ENCODE peak calls at places on chromosome 2, in ten cellular contexts. F, K, X, S, Q, B, O, N, G and T are unnamed samples.

GRCh38 chr2:69438580-69438979 is 1.3 kb upstream of the NFU1 start:
- DNase-seq in N (no peak), X (no peak), F (no peak), O (no peak), K (no peak), B (no peak), S (no peak), G (no peak), Q (no peak), T (no peak)

GRCh38 chr2:232420463-232421188 is 14.0 kb downstream of the ALPG start:
- DNase-seq in X (peak; percentile 34), K (no peak), F (no peak), N (peak; percentile 42), S (no peak), B (peak; percentile 79), O (no peak), Q (peak; percentile 85), G (peak; percentile 77), T (peak; percentile 3)

GRCh38 chr2:144493027-144493809 is 26.7 kb downstream of the ZEB2 start:
- DNase-seq in X (no peak), K (no peak), Q (no peak), S (no peak), F (no peak), G (no peak), B (no peak), N (no peak), O (no peak), T (no peak)

GRCh38 chr2:10007440-10007839 is 35.9 kb upstream of the KLF11 start:
- DNase-seq in S (no peak), G (no peak), F (no peak), O (no peak), B (no peak), Q (no peak), X (no peak), N (peak; percentile 70), K (no peak), T (no peak)

GRCh38 chr2:2715036-2715818 is 384.2 kb upstream of the MYT1L start:
- DNase-seq in S (no peak), X (no peak), K (no peak), G (no peak), O (no peak), F (no peak), B (no peak), N (no peak), Q (no peak), T (no peak)

GRCh38 chr2:118808429-118808809 is 39.0 kb downstream of the EN1 start:
- DNase-seq in S (no peak), B (no peak), G (peak; percentile 50), K (no peak), O (no peak), F (no peak), X (no peak), Q (peak; percentile 45), N (peak; percentile 51), T (no peak)

GRCh38 chr2:159050426-159050825 is 82.0 kb downstream of the TANC1 start:
- DNase-seq in N (no peak), O (no peak), Q (no peak), K (no peak), G (no peak), F (peak; percentile 26), B (no peak), S (no peak), X (no peak), T (no peak)

GRCh38 chr2:121505005-121505404 is 25.7 kb upstream of the RNU4ATAC start:
- DNase-seq in X (peak; percentile 99), K (no peak), B (no peak), F (no peak), N (peak; percentile 92), S (no peak), G (no peak), O (peak; percentile 51), Q (no peak), T (peak; percentile 99)

DNA sequence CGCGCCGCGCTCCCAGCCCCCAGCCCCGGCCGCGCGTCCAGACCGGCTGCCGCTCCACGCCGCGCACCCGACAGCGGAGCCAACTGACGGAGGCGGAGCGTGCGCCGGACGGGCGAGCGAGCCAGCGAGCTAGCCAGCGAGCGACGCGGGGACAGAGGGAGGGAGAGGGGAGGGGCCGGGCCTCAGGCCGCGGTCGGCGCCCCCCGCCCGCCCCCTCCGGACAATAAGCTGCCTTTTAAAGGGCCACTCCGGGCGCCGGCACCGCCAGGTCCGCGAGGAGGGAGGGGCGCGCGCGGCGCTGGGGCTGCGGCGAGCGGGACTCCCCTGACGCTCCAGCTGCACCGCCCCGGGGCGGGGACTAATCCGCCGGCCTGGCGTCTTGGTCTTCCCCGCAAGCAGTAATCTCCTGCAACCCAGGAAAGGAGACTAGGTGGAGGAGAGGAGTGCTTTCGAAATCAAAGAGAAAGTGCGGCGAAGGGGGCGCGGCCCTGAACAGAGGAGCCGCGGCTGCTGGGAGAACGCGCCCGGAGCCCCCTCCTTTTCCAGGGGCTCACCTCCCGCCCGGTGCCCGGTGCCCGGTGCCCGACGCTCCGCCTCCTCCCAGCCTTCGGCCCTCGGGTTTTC is at the start of gene BIN1:
- DNase-seq in Q (peak; percentile 97), O (peak; percentile 93), S (peak; percentile 65), N (peak; percentile 92), K (peak; percentile 91), B (peak; percentile 95), G (peak; percentile 90), X (peak; percentile 82), F (peak; percentile 91), T (peak; percentile 85)
- TF ChIP-seq EZH2 in Q (peak; percentile 34), O (no peak), S (no peak), N (no peak), K (no peak), B (no peak), G (no peak), X (no peak), F (no peak), T (no peak)

DNA sequence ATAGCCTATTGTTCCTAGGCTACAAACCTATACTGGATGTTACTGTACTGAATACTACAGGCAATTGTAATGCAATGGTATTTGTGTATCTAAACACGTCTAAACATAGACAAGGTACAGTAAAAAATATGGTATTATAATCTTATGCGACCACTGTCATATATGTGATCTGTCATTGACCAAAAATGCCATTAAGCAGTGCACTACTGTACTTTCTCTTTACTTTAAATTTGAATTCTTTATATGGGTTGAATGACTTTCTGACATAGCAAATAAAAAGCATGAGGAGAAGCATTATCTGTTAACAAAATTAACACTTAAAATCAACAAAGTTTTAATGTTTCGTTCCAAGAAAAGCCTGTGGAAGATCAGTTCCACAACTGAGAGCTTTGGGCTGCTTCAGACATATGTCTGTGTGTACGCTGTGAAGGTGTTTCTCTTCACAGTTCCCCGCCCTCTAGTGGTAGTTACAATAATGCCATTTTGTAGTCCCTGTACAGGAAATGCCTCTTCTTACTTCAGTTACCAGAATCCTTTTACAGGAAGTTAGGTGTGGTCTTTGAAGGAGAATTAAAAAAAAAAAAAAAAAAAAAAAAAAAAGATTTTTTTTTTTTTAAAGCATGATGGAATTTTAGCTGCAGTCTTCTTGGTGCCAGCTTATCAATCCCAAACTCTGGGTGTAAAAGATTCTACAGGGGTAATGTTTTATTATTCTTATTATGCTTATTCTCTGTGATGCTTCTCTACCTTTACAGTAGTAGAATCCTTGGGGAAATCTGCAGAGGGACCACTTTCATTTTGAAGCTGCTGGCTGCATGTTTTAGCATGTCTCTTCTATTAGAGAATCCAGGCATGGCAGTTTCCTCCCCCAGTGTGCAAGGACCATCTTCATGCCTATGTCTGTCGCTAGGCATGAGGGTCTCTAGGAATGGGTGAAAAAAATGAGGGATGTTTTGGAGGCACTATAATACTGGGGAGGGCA is 54.5 kb downstream of the SCN2A start:
- DNase-seq in G (peak; percentile 98), F (peak; percentile 91), K (peak; percentile 95), X (peak; percentile 88), O (peak; percentile 90), Q (peak; percentile 94), S (peak; percentile 79), N (peak; percentile 92), B (peak; percentile 94), T (peak; percentile 86)
- TF ChIP-seq EZH2 in G (no peak), F (no peak), K (no peak), X (no peak), O (no peak), Q (no peak), S (no peak), N (no peak), B (no peak), T (no peak)

GRCh38 chr2:138293549-138293948 is 208.0 kb upstream of the SPOPL start:
- DNase-seq in B (no peak), O (no peak), X (no peak), F (no peak), K (no peak), N (no peak), Q (no peak), G (no peak), S (no peak), T (no peak)

GRCh38 chr2:138294451-138294850 is 207.1 kb upstream of the SPOPL start:
- DNase-seq in S (no peak), B (no peak), G (no peak), N (no peak), Q (no peak), F (no peak), X (peak; percentile 61), K (peak; percentile 67), O (no peak), T (no peak)

GRCh38 chr2:138298120-138298814 is 203.3 kb upstream of the SPOPL start:
- DNase-seq in G (no peak), X (no peak), Q (no peak), K (no peak), S (no peak), O (no peak), N (no peak), F (no peak), B (no peak), T (no peak)

GRCh38 chr2:138296365-138296764 is 205.2 kb upstream of the SPOPL start:
- DNase-seq in S (no peak), K (no peak), O (no peak), G (no peak), F (no peak), X (no peak), Q (no peak), B (no peak), N (no peak), T (no peak)

DNA sequence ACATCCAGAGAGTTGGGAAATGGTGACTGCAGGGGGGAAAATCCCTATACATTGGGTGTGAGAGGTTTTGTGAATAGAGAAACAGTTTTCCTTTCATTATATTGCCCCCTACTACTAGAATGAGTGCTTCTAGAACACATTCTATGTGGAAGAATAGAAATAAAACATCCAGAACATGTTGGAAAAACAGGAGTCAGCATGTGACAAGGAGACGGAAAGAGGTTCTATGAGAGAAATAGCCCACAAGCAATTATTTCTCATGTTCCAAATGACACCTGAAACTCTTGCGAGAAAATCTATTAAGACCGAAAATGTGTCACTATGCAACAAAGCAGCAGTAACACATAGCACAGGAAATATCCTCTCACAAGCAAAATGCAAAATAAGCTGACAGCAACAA is 202.7 kb upstream of the SPOPL start:
- DNase-seq in B (no peak), K (no peak), O (no peak), Q (no peak), G (no peak), N (no peak), S (no peak), X (no peak), F (no peak), T (no peak)
- TF ChIP-seq EZH2 in B (no peak), K (no peak), O (no peak), Q (no peak), G (no peak), N (no peak), S (no peak), X (no peak), F (no peak), T (no peak)

GRCh38 chr2:44935854-44936185 is 5.7 kb upstream of the SIX3 start:
- DNase-seq in B (no peak), F (no peak), K (no peak), O (no peak), N (no peak), Q (no peak), S (no peak), X (no peak), G (no peak), T (no peak)

GRCh38 chr2:44934521-44934961 is 7.0 kb upstream of the SIX3 start:
- DNase-seq in X (no peak), S (no peak), N (no peak), Q (peak; percentile 76), O (no peak), F (no peak), K (no peak), B (no peak), G (peak; percentile 65), T (no peak)

GRCh38 chr2:44936275-44936674 is 5.2 kb upstream of the SIX3 start:
- DNase-seq in O (no peak), F (no peak), S (no peak), K (no peak), N (no peak), B (no peak), G (no peak), Q (no peak), X (no peak), T (no peak)

GRCh38 chr2:44934024-44934423 is 7.5 kb upstream of the SIX3 start:
- DNase-seq in K (no peak), O (no peak), X (no peak), Q (peak; percentile 65), B (no peak), S (no peak), F (no peak), N (no peak), G (peak; percentile 90), T (no peak)

GRCh38 chr2:44934962-44935853 is 6.3 kb upstream of the SIX3 start:
- DNase-seq in B (no peak), G (peak; percentile 77), Q (peak; percentile 83), S (no peak), O (no peak), F (no peak), X (peak; percentile 23), N (peak; percentile 47), K (no peak), T (no peak)
- TF ChIP-seq EZH2 in B (peak; percentile 98), G (peak; percentile 92), Q (peak; percentile 18), S (no peak), O (peak; percentile 99), F (peak; percentile 23), X (peak; percentile 63), N (peak; percentile 83), K (peak; percentile 95), T (peak; percentile 93)